ENCODE peak calls at places on chromosomes 4 and X, in six cellular contexts. One of them, this sample, is unnamed.

GRCh38 chr4:1500966-1501753 is 94.9 kb upstream of the NKX1-1 start:
- DNase-seq in H9: no peak
- DNase-seq in IMR-90: no peak
- DNase-seq in neuronal stem cell: no peak
- DNase-seq in H1: no peak
- DNase-seq in trophoblast cell: no peak
- DNase-seq in this sample: no peak

GRCh38 chrX:85309717-85310116 is 65.9 kb downstream of the ZNF711 start:
- DNase-seq in H9: peak
- DNase-seq in IMR-90: no peak
- DNase-seq in neuronal stem cell: no peak
- DNase-seq in H1: no peak
- DNase-seq in trophoblast cell: no peak
- DNase-seq in this sample: no peak

GRCh38 chr4:101127176-101127790 is 220.0 kb downstream of the PPP3CA start:
- DNase-seq in H9: no peak
- DNase-seq in IMR-90: no peak
- DNase-seq in neuronal stem cell: no peak
- DNase-seq in H1: no peak
- DNase-seq in trophoblast cell: no peak
- DNase-seq in this sample: no peak

GRCh38 chr4:182576609-182577289 is 333.5 kb downstream of the TENM3 start:
- DNase-seq in H9: no peak
- DNase-seq in IMR-90: peak
- DNase-seq in neuronal stem cell: no peak
- DNase-seq in H1: no peak
- DNase-seq in trophoblast cell: peak
- DNase-seq in this sample: no peak

GRCh38 chr4:1567808-1568581 is 116.1 kb downstream of the FAM53A start:
- DNase-seq in H9: no peak
- DNase-seq in IMR-90: no peak
- DNase-seq in neuronal stem cell: no peak
- DNase-seq in H1: no peak
- DNase-seq in trophoblast cell: no peak
- DNase-seq in this sample: no peak

GRCh38 chr4:77349361-77349760 is 192.4 kb downstream of the CCNG2 start:
- DNase-seq in H9: no peak
- DNase-seq in IMR-90: no peak
- DNase-seq in neuronal stem cell: no peak
- DNase-seq in H1: no peak
- DNase-seq in trophoblast cell: no peak
- DNase-seq in this sample: no peak

GRCh38 chrX:71637253-71637618 is 18.9 kb upstream of the CXCR3 start:
- DNase-seq in H9: no peak
- DNase-seq in IMR-90: peak
- DNase-seq in neuronal stem cell: no peak
- DNase-seq in H1: no peak
- DNase-seq in trophoblast cell: no peak
- DNase-seq in this sample: no peak

GRCh38 chrX:97234471-97235097 is 350.9 kb downstream of the RPA4 start:
- DNase-seq in H9: no peak
- DNase-seq in IMR-90: no peak
- DNase-seq in neuronal stem cell: no peak
- DNase-seq in H1: no peak
- DNase-seq in trophoblast cell: no peak
- DNase-seq in this sample: peak

GRCh38 chrX:114152130-114152529 is 431.8 kb upstream of the HTR2C start:
- DNase-seq in H9: no peak
- DNase-seq in IMR-90: no peak
- DNase-seq in neuronal stem cell: no peak
- DNase-seq in H1: no peak
- DNase-seq in trophoblast cell: peak
- DNase-seq in this sample: peak

GRCh38 chr4:143089291-143089690 is 95.4 kb upstream of the USP38 start:
- DNase-seq in H9: peak
- DNase-seq in IMR-90: no peak
- DNase-seq in neuronal stem cell: peak
- DNase-seq in H1: no peak
- DNase-seq in trophoblast cell: no peak
- DNase-seq in this sample: no peak

GRCh38 chr4:101954351-101954750 is 163.8 kb downstream of the BANK1 start:
- DNase-seq in H9: no peak
- DNase-seq in IMR-90: no peak
- DNase-seq in neuronal stem cell: no peak
- DNase-seq in H1: no peak
- DNase-seq in trophoblast cell: no peak
- DNase-seq in this sample: no peak

GRCh38 chr4:135267148-135267878 is 1065.7 kb upstream of the PABPC4L start:
- DNase-seq in H9: no peak
- DNase-seq in IMR-90: no peak
- DNase-seq in neuronal stem cell: no peak
- DNase-seq in H1: no peak
- DNase-seq in trophoblast cell: no peak
- DNase-seq in this sample: no peak

GRCh38 chr4:44425614-44426208 is 22.9 kb downstream of the KCTD8 start:
- DNase-seq in H9: peak
- DNase-seq in IMR-90: peak
- DNase-seq in neuronal stem cell: peak
- DNase-seq in H1: no peak
- DNase-seq in trophoblast cell: no peak
- DNase-seq in this sample: no peak

GRCh38 chr4:15868065-15868464 is 70.5 kb downstream of the FGFBP1 start:
- DNase-seq in H9: no peak
- DNase-seq in IMR-90: no peak
- DNase-seq in neuronal stem cell: no peak
- DNase-seq in H1: no peak
- DNase-seq in trophoblast cell: peak
- DNase-seq in this sample: no peak

GRCh38 chrX:70262952-70263567 is 3.1 kb upstream of the P2RY4 start:
- DNase-seq in H9: peak
- DNase-seq in IMR-90: peak
- DNase-seq in neuronal stem cell: peak
- DNase-seq in H1: peak
- DNase-seq in trophoblast cell: peak
- DNase-seq in this sample: peak

GRCh38 chrX:18348047-18348446 is 6.4 kb downstream of the SCML2 start:
- DNase-seq in H9: no peak
- DNase-seq in IMR-90: no peak
- DNase-seq in neuronal stem cell: no peak
- DNase-seq in H1: no peak
- DNase-seq in trophoblast cell: no peak
- DNase-seq in this sample: peak

GRCh38 chrX:20374450-20374849 is 107.7 kb upstream of the RPS6KA3 start:
- DNase-seq in H9: no peak
- DNase-seq in IMR-90: no peak
- DNase-seq in neuronal stem cell: no peak
- DNase-seq in H1: no peak
- DNase-seq in trophoblast cell: no peak
- DNase-seq in this sample: no peak
- H2AFZ ChIP-seq in H9: no peak
- H2AFZ ChIP-seq in IMR-90: no peak
- H2AFZ ChIP-seq in neuronal stem cell: no peak
- H2AFZ ChIP-seq in H1: no peak
- H2AFZ ChIP-seq in trophoblast cell: no peak
- H2AFZ ChIP-seq in this sample: no peak

DNA sequence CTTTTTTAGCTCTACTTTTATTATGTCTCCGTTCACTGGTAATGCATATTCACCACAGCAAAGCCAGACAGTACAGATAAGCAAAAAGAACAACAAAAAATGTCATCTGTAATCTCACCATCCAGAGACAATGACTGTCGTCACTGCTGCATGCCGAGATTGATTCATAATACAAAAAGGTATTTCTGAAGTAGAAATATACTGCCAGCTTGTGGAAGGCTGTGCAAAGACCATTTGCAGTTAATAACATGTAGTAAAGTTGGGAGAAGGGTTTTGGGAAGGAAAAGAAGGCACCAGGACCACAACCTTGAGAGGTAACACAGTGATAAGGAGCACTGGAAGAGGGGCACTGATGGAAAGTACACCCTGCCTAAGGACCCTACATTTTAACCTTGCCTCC is 223.0 kb upstream of the ZIC3 start:
- DNase-seq in H9: no peak
- DNase-seq in IMR-90: no peak
- DNase-seq in neuronal stem cell: no peak
- DNase-seq in H1: no peak
- DNase-seq in trophoblast cell: no peak
- DNase-seq in this sample: no peak
- H2BK5ac ChIP-seq in H9: no peak
- H2BK5ac ChIP-seq in IMR-90: no peak
- H2BK5ac ChIP-seq in neuronal stem cell: no peak
- H2BK5ac ChIP-seq in H1: no peak
- H2BK5ac ChIP-seq in trophoblast cell: no peak
- H2BK5ac ChIP-seq in this sample: no peak

GRCh38 chr4:103307479-103308042 is 109.4 kb upstream of the CENPE start:
- DNase-seq in H9: no peak
- DNase-seq in IMR-90: no peak
- DNase-seq in neuronal stem cell: no peak
- DNase-seq in H1: no peak
- DNase-seq in trophoblast cell: no peak
- DNase-seq in this sample: no peak
- H2AFZ ChIP-seq in H9: no peak
- H2AFZ ChIP-seq in IMR-90: no peak
- H2AFZ ChIP-seq in neuronal stem cell: peak
- H2AFZ ChIP-seq in H1: peak
- H2AFZ ChIP-seq in trophoblast cell: no peak
- H2AFZ ChIP-seq in this sample: no peak

GRCh38 chr4:140251566-140251965 is 97.6 kb upstream of the MAML3 start:
- DNase-seq in H9: no peak
- DNase-seq in IMR-90: no peak
- DNase-seq in neuronal stem cell: no peak
- DNase-seq in H1: no peak
- DNase-seq in trophoblast cell: peak
- DNase-seq in this sample: no peak

GRCh38 chr4:140252144-140252741 is 98.3 kb upstream of the MAML3 start:
- DNase-seq in H9: peak
- DNase-seq in IMR-90: no peak
- DNase-seq in neuronal stem cell: no peak
- DNase-seq in H1: peak
- DNase-seq in trophoblast cell: no peak
- DNase-seq in this sample: no peak

GRCh38 chr4:140253556-140254027 is 99.6 kb upstream of the MAML3 start:
- DNase-seq in H9: no peak
- DNase-seq in IMR-90: no peak
- DNase-seq in neuronal stem cell: no peak
- DNase-seq in H1: no peak
- DNase-seq in trophoblast cell: no peak
- DNase-seq in this sample: no peak

GRCh38 chr4:140254656-140255299 is 100.8 kb upstream of the MAML3 start:
- DNase-seq in H9: no peak
- DNase-seq in IMR-90: no peak
- DNase-seq in neuronal stem cell: no peak
- DNase-seq in H1: no peak
- DNase-seq in trophoblast cell: no peak
- DNase-seq in this sample: peak

GRCh38 chr4:140252742-140253555 is 99.0 kb upstream of the MAML3 start:
- DNase-seq in H9: peak
- DNase-seq in IMR-90: peak
- DNase-seq in neuronal stem cell: peak
- DNase-seq in H1: peak
- DNase-seq in trophoblast cell: peak
- DNase-seq in this sample: peak
- H2BK5ac ChIP-seq in H9: no peak
- H2BK5ac ChIP-seq in IMR-90: peak
- H2BK5ac ChIP-seq in neuronal stem cell: peak
- H2BK5ac ChIP-seq in H1: peak
- H2BK5ac ChIP-seq in trophoblast cell: peak
- H2BK5ac ChIP-seq in this sample: peak

DNA sequence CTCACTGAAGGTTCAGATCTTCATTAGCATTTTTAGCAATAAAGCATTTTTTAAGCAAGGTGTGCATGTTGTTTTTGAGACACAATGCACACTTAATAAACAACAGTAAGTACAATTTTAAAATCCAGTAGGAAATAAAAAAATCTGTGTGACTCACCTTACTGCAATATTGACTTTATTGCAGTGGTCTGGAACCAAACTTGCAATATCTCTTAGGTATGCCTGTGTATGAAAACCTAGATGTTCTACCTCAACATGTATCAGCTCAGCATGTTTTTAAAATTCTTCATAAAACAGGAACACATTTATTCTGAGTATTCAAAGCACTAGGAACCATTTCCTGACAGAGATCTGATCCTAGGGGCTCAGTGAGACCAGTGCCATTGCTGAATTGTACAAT is 26.7 kb downstream of the NR0B1 start:
- DNase-seq in H9: no peak
- DNase-seq in IMR-90: peak
- DNase-seq in neuronal stem cell: no peak
- DNase-seq in H1: no peak
- DNase-seq in trophoblast cell: no peak
- DNase-seq in this sample: no peak
- H2AFZ ChIP-seq in H9: no peak
- H2AFZ ChIP-seq in IMR-90: no peak
- H2AFZ ChIP-seq in neuronal stem cell: no peak
- H2AFZ ChIP-seq in H1: no peak
- H2AFZ ChIP-seq in trophoblast cell: no peak
- H2AFZ ChIP-seq in this sample: no peak

GRCh38 chr4:56055027-56055976 is 106.6 kb downstream of the CEP135 start:
- DNase-seq in H9: no peak
- DNase-seq in IMR-90: no peak
- DNase-seq in neuronal stem cell: peak
- DNase-seq in H1: no peak
- DNase-seq in trophoblast cell: no peak
- DNase-seq in this sample: peak
- H2BK5ac ChIP-seq in H9: no peak
- H2BK5ac ChIP-seq in IMR-90: no peak
- H2BK5ac ChIP-seq in neuronal stem cell: no peak
- H2BK5ac ChIP-seq in H1: no peak
- H2BK5ac ChIP-seq in trophoblast cell: no peak
- H2BK5ac ChIP-seq in this sample: no peak

This sample was measured in mesenchymal stem cell.